ENCODE peak calls at places on chromosomes 12 and 14, in seven cellular contexts. One of them, this sample, is unnamed.

GRCh38 chr12:130435826-130436225 is 98.1 kb downstream of the PIWIL1 start:
- DNase-seq in stimulated activated CD4-positive, alpha-beta T cell treated with anti-CD3 and anti-CD28 coated beads, Interleukin-15, amount 100 ng/mL, for 24 hours: no peak
- DNase-seq in AG09319: no peak
- DNase-seq in T-helper 9 cell: no peak
- DNase-seq in activated effector memory CD4-positive, alpha-beta T cell treated with anti-CD3 and anti-CD28 coated beads, Interleukin-2, amount 50 U/mL, for 16 hours: peak; percentile 53
- DNase-seq in AG04449: no peak
- DNase-seq in NCI-H1092: no peak
- DNase-seq in this sample: no peak

GRCh38 chr12:64634508-64635092 is 24.3 kb downstream of the RASSF3 start:
- DNase-seq in NCI-H1092: no peak
- DNase-seq in AG04449: no peak
- DNase-seq in T-helper 9 cell: no peak
- DNase-seq in activated effector memory CD4-positive, alpha-beta T cell treated with anti-CD3 and anti-CD28 coated beads, Interleukin-2, amount 50 U/mL, for 16 hours: no peak
- DNase-seq in AG09319: no peak
- DNase-seq in stimulated activated CD4-positive, alpha-beta T cell treated with anti-CD3 and anti-CD28 coated beads, Interleukin-15, amount 100 ng/mL, for 24 hours: no peak
- DNase-seq in this sample: no peak

GRCh38 chr14:51534623-51535022 is 117.1 kb upstream of the FRMD6 start:
- DNase-seq in AG09319: no peak
- DNase-seq in NCI-H1092: peak; percentile 8
- DNase-seq in T-helper 9 cell: no peak
- DNase-seq in stimulated activated CD4-positive, alpha-beta T cell treated with anti-CD3 and anti-CD28 coated beads, Interleukin-15, amount 100 ng/mL, for 24 hours: no peak
- DNase-seq in AG04449: no peak
- DNase-seq in activated effector memory CD4-positive, alpha-beta T cell treated with anti-CD3 and anti-CD28 coated beads, Interleukin-2, amount 50 U/mL, for 16 hours: no peak
- DNase-seq in this sample: no peak

GRCh38 chr14:100871234-100872186 is 32.0 kb downstream of the RTL1 start:
- DNase-seq in stimulated activated CD4-positive, alpha-beta T cell treated with anti-CD3 and anti-CD28 coated beads, Interleukin-15, amount 100 ng/mL, for 24 hours: peak; percentile 15
- DNase-seq in NCI-H1092: no peak
- DNase-seq in T-helper 9 cell: no peak
- DNase-seq in activated effector memory CD4-positive, alpha-beta T cell treated with anti-CD3 and anti-CD28 coated beads, Interleukin-2, amount 50 U/mL, for 16 hours: peak; percentile 55
- DNase-seq in AG09319: no peak
- DNase-seq in AG04449: peak; percentile 29
- DNase-seq in this sample: peak; percentile 52

GRCh38 chr12:98401427-98401826 is 114.0 kb upstream of the TMPO start:
- DNase-seq in AG04449: no peak
- DNase-seq in NCI-H1092: peak; percentile 17
- DNase-seq in stimulated activated CD4-positive, alpha-beta T cell treated with anti-CD3 and anti-CD28 coated beads, Interleukin-15, amount 100 ng/mL, for 24 hours: no peak
- DNase-seq in T-helper 9 cell: no peak
- DNase-seq in activated effector memory CD4-positive, alpha-beta T cell treated with anti-CD3 and anti-CD28 coated beads, Interleukin-2, amount 50 U/mL, for 16 hours: no peak
- DNase-seq in AG09319: no peak
- DNase-seq in this sample: no peak

GRCh38 chr12:80553316-80553715 is 109.3 kb downstream of the PTPRQ start:
- DNase-seq in AG04449: peak; percentile 73
- DNase-seq in stimulated activated CD4-positive, alpha-beta T cell treated with anti-CD3 and anti-CD28 coated beads, Interleukin-15, amount 100 ng/mL, for 24 hours: no peak
- DNase-seq in NCI-H1092: no peak
- DNase-seq in AG09319: peak; percentile 44
- DNase-seq in activated effector memory CD4-positive, alpha-beta T cell treated with anti-CD3 and anti-CD28 coated beads, Interleukin-2, amount 50 U/mL, for 16 hours: no peak
- DNase-seq in T-helper 9 cell: no peak
- DNase-seq in this sample: peak; percentile 66

GRCh38 chr12:57046947-57047890 is 2.7 kb downstream of the MYO1A start:
- DNase-seq in activated effector memory CD4-positive, alpha-beta T cell treated with anti-CD3 and anti-CD28 coated beads, Interleukin-2, amount 50 U/mL, for 16 hours: no peak
- DNase-seq in AG09319: no peak
- DNase-seq in T-helper 9 cell: no peak
- DNase-seq in AG04449: no peak
- DNase-seq in stimulated activated CD4-positive, alpha-beta T cell treated with anti-CD3 and anti-CD28 coated beads, Interleukin-15, amount 100 ng/mL, for 24 hours: peak; percentile 66
- DNase-seq in NCI-H1092: no peak
- DNase-seq in this sample: no peak

GRCh38 chr12:20474443-20474842 is 106.1 kb downstream of the PDE3A start:
- DNase-seq in activated effector memory CD4-positive, alpha-beta T cell treated with anti-CD3 and anti-CD28 coated beads, Interleukin-2, amount 50 U/mL, for 16 hours: no peak
- DNase-seq in stimulated activated CD4-positive, alpha-beta T cell treated with anti-CD3 and anti-CD28 coated beads, Interleukin-15, amount 100 ng/mL, for 24 hours: no peak
- DNase-seq in T-helper 9 cell: no peak
- DNase-seq in AG09319: no peak
- DNase-seq in AG04449: no peak
- DNase-seq in NCI-H1092: no peak
- DNase-seq in this sample: no peak

GRCh38 chr14:95200404-95200803 is 43.1 kb upstream of the DICER1 start:
- DNase-seq in NCI-H1092: peak; percentile 64
- DNase-seq in AG04449: no peak
- DNase-seq in activated effector memory CD4-positive, alpha-beta T cell treated with anti-CD3 and anti-CD28 coated beads, Interleukin-2, amount 50 U/mL, for 16 hours: no peak
- DNase-seq in stimulated activated CD4-positive, alpha-beta T cell treated with anti-CD3 and anti-CD28 coated beads, Interleukin-15, amount 100 ng/mL, for 24 hours: no peak
- DNase-seq in T-helper 9 cell: no peak
- DNase-seq in AG09319: no peak
- DNase-seq in this sample: no peak

GRCh38 chr14:55103005-55103640 is 25.9 kb upstream of the LGALS3 start:
- DNase-seq in activated effector memory CD4-positive, alpha-beta T cell treated with anti-CD3 and anti-CD28 coated beads, Interleukin-2, amount 50 U/mL, for 16 hours: peak; percentile 85
- DNase-seq in AG09319: peak; percentile 70
- DNase-seq in stimulated activated CD4-positive, alpha-beta T cell treated with anti-CD3 and anti-CD28 coated beads, Interleukin-15, amount 100 ng/mL, for 24 hours: peak; percentile 57
- DNase-seq in AG04449: peak; percentile 76
- DNase-seq in T-helper 9 cell: peak; percentile 47
- DNase-seq in NCI-H1092: no peak
- DNase-seq in this sample: peak; percentile 93

GRCh38 chr14:33062476-33062875 is 123.8 kb downstream of the NPAS3 start:
- DNase-seq in AG09319: no peak
- DNase-seq in NCI-H1092: no peak
- DNase-seq in AG04449: no peak
- DNase-seq in activated effector memory CD4-positive, alpha-beta T cell treated with anti-CD3 and anti-CD28 coated beads, Interleukin-2, amount 50 U/mL, for 16 hours: no peak
- DNase-seq in T-helper 9 cell: no peak
- DNase-seq in stimulated activated CD4-positive, alpha-beta T cell treated with anti-CD3 and anti-CD28 coated beads, Interleukin-15, amount 100 ng/mL, for 24 hours: no peak
- DNase-seq in this sample: no peak

GRCh38 chr14:73591690-73592448 is at the start of gene ACOT4:
- DNase-seq in stimulated activated CD4-positive, alpha-beta T cell treated with anti-CD3 and anti-CD28 coated beads, Interleukin-15, amount 100 ng/mL, for 24 hours: peak; percentile 64
- DNase-seq in T-helper 9 cell: peak; percentile 29
- DNase-seq in AG09319: no peak
- DNase-seq in NCI-H1092: peak; percentile 3
- DNase-seq in AG04449: no peak
- DNase-seq in activated effector memory CD4-positive, alpha-beta T cell treated with anti-CD3 and anti-CD28 coated beads, Interleukin-2, amount 50 U/mL, for 16 hours: peak; percentile 83
- DNase-seq in this sample: no peak

This sample was measured in GM04504.